ENCODE peak calls at places on chromosomes 2 and 18, in seven cellular contexts. One of them, this sample, is unnamed.

GRCh38 chr2:36405183-36405582 is 49.6 kb downstream of the CRIM1 start:
- DNase-seq in tibial artery: no peak
- DNase-seq in omental fat pad: no peak
- DNase-seq in NCI-H460: no peak
- DNase-seq in NCI-H345: no peak
- DNase-seq in colonic mucosa: no peak
- DNase-seq in kidney glomerular epithelial cell: peak
- DNase-seq in this sample: no peak

GRCh38 chr2:200255549-200255948 is 50.9 kb upstream of the SPATS2L start:
- DNase-seq in tibial artery: no peak
- DNase-seq in omental fat pad: no peak
- DNase-seq in NCI-H460: no peak
- DNase-seq in NCI-H345: no peak
- DNase-seq in colonic mucosa: no peak
- DNase-seq in kidney glomerular epithelial cell: no peak
- DNase-seq in this sample: no peak

GRCh38 chr2:234121999-234122398 is 71.5 kb downstream of the SPP2 start:
- DNase-seq in tibial artery: no peak
- DNase-seq in omental fat pad: no peak
- DNase-seq in NCI-H460: no peak
- DNase-seq in NCI-H345: no peak
- DNase-seq in colonic mucosa: no peak
- DNase-seq in kidney glomerular epithelial cell: no peak
- DNase-seq in this sample: no peak

GRCh38 chr2:212505583-212505982 is 33.0 kb downstream of the ERBB4 start:
- DNase-seq in tibial artery: no peak
- DNase-seq in omental fat pad: no peak
- DNase-seq in NCI-H460: no peak
- DNase-seq in NCI-H345: no peak
- DNase-seq in colonic mucosa: no peak
- DNase-seq in kidney glomerular epithelial cell: no peak
- DNase-seq in this sample: no peak

GRCh38 chr2:47269316-47270232 is 114.5 kb upstream of the STPG4 start:
- DNase-seq in tibial artery: peak
- DNase-seq in omental fat pad: peak
- DNase-seq in NCI-H460: peak
- DNase-seq in NCI-H345: no peak
- DNase-seq in colonic mucosa: peak
- DNase-seq in kidney glomerular epithelial cell: peak
- DNase-seq in this sample: peak

GRCh38 chr2:11140492-11140891 is 14.8 kb upstream of the SLC66A3 start:
- DNase-seq in tibial artery: no peak
- DNase-seq in omental fat pad: no peak
- DNase-seq in NCI-H460: no peak
- DNase-seq in NCI-H345: no peak
- DNase-seq in colonic mucosa: no peak
- DNase-seq in kidney glomerular epithelial cell: no peak
- DNase-seq in this sample: no peak

GRCh38 chr18:9763876-9764605 is 55.9 kb downstream of the RAB31 start:
- DNase-seq in tibial artery: no peak
- DNase-seq in omental fat pad: no peak
- DNase-seq in NCI-H460: no peak
- DNase-seq in NCI-H345: peak
- DNase-seq in colonic mucosa: no peak
- DNase-seq in kidney glomerular epithelial cell: no peak
- DNase-seq in this sample: no peak

GRCh38 chr2:231720971-231721640 is 12.8 kb downstream of the PTMA start:
- DNase-seq in tibial artery: no peak
- DNase-seq in omental fat pad: no peak
- DNase-seq in NCI-H460: no peak
- DNase-seq in NCI-H345: no peak
- DNase-seq in colonic mucosa: no peak
- DNase-seq in kidney glomerular epithelial cell: no peak
- DNase-seq in this sample: no peak

GRCh38 chr2:71932780-71933466 is 214.7 kb downstream of the CYP26B1 start:
- DNase-seq in tibial artery: no peak
- DNase-seq in omental fat pad: no peak
- DNase-seq in NCI-H460: no peak
- DNase-seq in NCI-H345: no peak
- DNase-seq in colonic mucosa: no peak
- DNase-seq in kidney glomerular epithelial cell: no peak
- DNase-seq in this sample: no peak

GRCh38 chr18:55064760-55065159 is 105.5 kb upstream of the CCDC68 start:
- DNase-seq in tibial artery: no peak
- DNase-seq in omental fat pad: no peak
- DNase-seq in NCI-H460: no peak
- DNase-seq in NCI-H345: no peak
- DNase-seq in colonic mucosa: no peak
- DNase-seq in kidney glomerular epithelial cell: no peak
- DNase-seq in this sample: no peak

GRCh38 chr2:1231664-1232063 is 181.6 kb upstream of the TPO start:
- DNase-seq in tibial artery: no peak
- DNase-seq in omental fat pad: no peak
- DNase-seq in NCI-H460: no peak
- DNase-seq in NCI-H345: peak
- DNase-seq in colonic mucosa: no peak
- DNase-seq in kidney glomerular epithelial cell: no peak
- DNase-seq in this sample: no peak

GRCh38 chr2:179106342-179107178 is 56.6 kb upstream of the CCDC141 start:
- DNase-seq in tibial artery: peak
- DNase-seq in omental fat pad: no peak
- DNase-seq in NCI-H460: peak
- DNase-seq in NCI-H345: peak
- DNase-seq in colonic mucosa: peak
- DNase-seq in kidney glomerular epithelial cell: peak
- DNase-seq in this sample: peak

GRCh38 chr2:64018715-64019082 is 529 bp downstream of the VPS54 start:
- DNase-seq in tibial artery: peak
- DNase-seq in omental fat pad: no peak
- DNase-seq in NCI-H460: no peak
- DNase-seq in NCI-H345: peak
- DNase-seq in colonic mucosa: peak
- DNase-seq in kidney glomerular epithelial cell: peak
- DNase-seq in this sample: no peak

GRCh38 chr2:75068546-75068945 is 110.1 kb downstream of the POLE4 start:
- DNase-seq in tibial artery: no peak
- DNase-seq in omental fat pad: no peak
- DNase-seq in NCI-H460: no peak
- DNase-seq in NCI-H345: no peak
- DNase-seq in colonic mucosa: no peak
- DNase-seq in kidney glomerular epithelial cell: no peak
- DNase-seq in this sample: no peak

GRCh38 chr2:7011376-7012083 is 94.3 kb downstream of the RNF144A start:
- DNase-seq in tibial artery: no peak
- DNase-seq in omental fat pad: no peak
- DNase-seq in NCI-H460: no peak
- DNase-seq in NCI-H345: peak
- DNase-seq in colonic mucosa: no peak
- DNase-seq in kidney glomerular epithelial cell: no peak
- DNase-seq in this sample: no peak

GRCh38 chr2:20586379-20586715 is 64.6 kb downstream of the HS1BP3 start:
- DNase-seq in tibial artery: no peak
- DNase-seq in omental fat pad: no peak
- DNase-seq in NCI-H460: no peak
- DNase-seq in NCI-H345: no peak
- DNase-seq in colonic mucosa: no peak
- DNase-seq in kidney glomerular epithelial cell: no peak
- DNase-seq in this sample: no peak

GRCh38 chr2:105375001-105375561 is 23.8 kb downstream of the FHL2 start:
- DNase-seq in tibial artery: no peak
- DNase-seq in omental fat pad: no peak
- DNase-seq in NCI-H460: no peak
- DNase-seq in NCI-H345: no peak
- DNase-seq in colonic mucosa: no peak
- DNase-seq in kidney glomerular epithelial cell: no peak
- DNase-seq in this sample: no peak

This sample was measured in kidney epithelial cell.